ENCODE peak calls at places on chromosomes 12 and 14, in ten cellular contexts. F is heart right ventricle; M is mammary epithelial cell; H is tibial nerve; A is occipital lobe; V is GM12891; L is HFF-Myc; I is stimulated activated CD4-positive, alpha-beta T cell treated with anti-CD3 and anti-CD28 coated beads, TNF-alpha, amount 100 ng/mL, for 1 hour; G is H7; K is uterus. Q is an unnamed sample.

GRCh38 chr12:23555180-23555784 is 394.2 kb downstream of the SOX5 start:
- DNase-seq in F (no peak), M (no peak), H (no peak), A (peak), V (no peak), L (no peak), I (no peak), G (no peak), K (no peak), Q (no peak)

GRCh38 chr14:74179775-74180354 is 59.4 kb upstream of the VSX2 start:
- DNase-seq in F (no peak), M (no peak), H (no peak), A (no peak), V (no peak), L (no peak), I (no peak), G (no peak), K (no peak), Q (no peak)

GRCh38 chr12:69036533-69036932 is 103.6 kb upstream of the CPM start:
- DNase-seq in F (no peak), M (no peak), H (no peak), A (no peak), V (no peak), L (no peak), I (no peak), G (no peak), K (no peak), Q (no peak)

GRCh38 chr14:104169765-104170113 is 31.4 kb downstream of the KIF26A start:
- DNase-seq in F (peak), M (no peak), H (no peak), A (no peak), V (no peak), L (no peak), I (no peak), G (peak), K (no peak), Q (no peak)

GRCh38 chr14:59632381-59632780 is 55.8 kb upstream of the CCDC175 start:
- DNase-seq in F (no peak), M (peak), H (no peak), A (no peak), V (no peak), L (no peak), I (no peak), G (peak), K (no peak), Q (peak)

GRCh38 chr12:106999444-106999843 is 12.5 kb upstream of the MTERF2 start:
- DNase-seq in F (no peak), M (peak), H (no peak), A (no peak), V (no peak), L (no peak), I (no peak), G (no peak), K (no peak), Q (no peak)

GRCh38 chr12:113057565-113058485 is 1.3 kb downstream of the DTX1 start:
- DNase-seq in F (no peak), M (no peak), H (no peak), A (no peak), V (no peak), L (no peak), I (no peak), G (peak), K (no peak), Q (no peak)

GRCh38 chr12:48510111-48510510 is 15.3 kb upstream of the OR8S1 start:
- DNase-seq in F (no peak), M (no peak), H (no peak), A (no peak), V (no peak), L (no peak), I (no peak), G (no peak), K (no peak), Q (no peak)